ENCODE peak calls at places on chromosomes 1 and 21, in eight cellular contexts. X is NAMALWA, Z is NCI-H748 treated with DMSO at 0.1 percent for 48 hours, Y is tibial nerve, L is COR-L47, W is nucleus accumbens, G is mesendoderm, F is WTC11. A is an unnamed sample.

GRCh38 chr1:97377432-97378034 is 543.3 kb downstream of the DPYD start:
- DNase-seq in L (no peak), Z (no peak), F (no peak), X (no peak), Y (no peak), W (no peak), G (no peak), A (no peak)

GRCh38 chr1:42419449-42419848 is 36.4 kb downstream of the ZMYND12 start:
- DNase-seq in W (peak; percentile 29), L (no peak), F (no peak), G (no peak), Y (no peak), X (no peak), Z (no peak), A (no peak)

GRCh38 chr1:193685986-193686385 is 499.6 kb upstream of the B3GALT2 start:
- DNase-seq in G (no peak), F (no peak), X (no peak), Y (no peak), Z (no peak), L (no peak), W (no peak), A (no peak)

GRCh38 chr1:99850458-99850974 is 355 bp downstream of the AGL start:
- DNase-seq in L (no peak), W (no peak), F (no peak), Z (no peak), Y (no peak), G (no peak), X (peak; percentile 34), A (no peak)

GRCh38 chr1:244874974-244875579 is 10.7 kb upstream of the HNRNPU start:
- DNase-seq in Z (no peak), G (peak; percentile 68), Y (no peak), X (no peak), W (no peak), L (peak; percentile 96), F (peak; percentile 80), A (no peak)

GRCh38 chr1:65425697-65426096 is 5.2 kb downstream of the LEPR start:
- DNase-seq in L (no peak), G (peak; percentile 87), W (no peak), X (no peak), Y (no peak), Z (no peak), F (no peak), A (no peak)

GRCh38 chr1:185069202-185069601 is 23.8 kb downstream of the RNF2 start:
- DNase-seq in L (no peak), W (no peak), Z (no peak), G (no peak), Y (no peak), X (no peak), F (no peak), A (no peak)

GRCh38 chr21:28770867-28771661 is 221.6 kb downstream of the LTN1 start:
- DNase-seq in F (no peak), L (no peak), Y (no peak), W (no peak), G (no peak), X (no peak), Z (no peak), A (no peak)

GRCh38 chr1:5616366-5617178 is 375.7 kb downstream of the NPHP4 start:
- DNase-seq in Z (no peak), L (no peak), X (no peak), G (no peak), F (no peak), W (no peak), Y (no peak), A (no peak)

GRCh38 chr1:117527566-117528102 is 78.2 kb upstream of the TENT5C start:
- DNase-seq in G (no peak), Y (no peak), Z (no peak), L (no peak), X (no peak), F (no peak), W (no peak), A (no peak)

GRCh38 chr1:158969855-158970254 is 38.5 kb downstream of the PYHIN1 start:
- DNase-seq in G (no peak), L (no peak), W (no peak), X (no peak), Z (no peak), F (no peak), Y (no peak), A (no peak)

GRCh38 chr1:2148691-2149090 is 45.9 kb downstream of the FAAP20 start:
- DNase-seq in Z (no peak), L (no peak), W (no peak), Y (no peak), G (no peak), F (no peak), X (no peak), A (peak; percentile 40)

GRCh38 chr1:8047112-8047511 is 21.0 kb upstream of the ERRFI1 start:
- DNase-seq in F (no peak), W (no peak), Z (no peak), G (no peak), X (no peak), Y (no peak), L (no peak), A (no peak)

GRCh38 chr1:108639899-108640560 is 20.9 kb downstream of the HENMT1 start:
- DNase-seq in L (no peak), W (no peak), G (peak; percentile 26), Z (no peak), Y (no peak), F (no peak), X (no peak), A (peak; percentile 4)

GRCh38 chr21:31410763-31411278 is 66.8 kb upstream of the TIAM1 start:
- DNase-seq in X (no peak), Z (no peak), Y (no peak), F (no peak), G (no peak), L (no peak), W (no peak), A (no peak)